ENCODE peak calls at places on chromosomes 2 and 18, in five cellular contexts. F, Y, I, U and A are unnamed samples.
A peak's percentile ranks its signal among the peaks of the same experiment; 100 is the strongest.

GRCh38 chr18:23529597-23529996 is 26.3 kb downstream of the RMC1 start:
- DNase-seq in F (peak; percentile 81), I (no peak), Y (no peak), U (no peak), A (no peak)

GRCh38 chr18:35917043-35917442 is 55.4 kb upstream of the RMP24 start:
- DNase-seq in I (no peak), Y (no peak), U (no peak), F (no peak), A (no peak)

GRCh38 chr2:112812318-112813042 is 24.1 kb downstream of the IL1B start:
- DNase-seq in U (no peak), I (no peak), F (peak; percentile 68), Y (no peak), A (no peak)

GRCh38 chr2:178285287-178285615 is 90.9 kb downstream of the OSBPL6 start:
- DNase-seq in Y (no peak), F (no peak), U (no peak), I (no peak), A (no peak)

GRCh38 chr2:118714115-118714514 is 133.3 kb downstream of the EN1 start:
- DNase-seq in F (no peak), Y (no peak), I (no peak), U (no peak), A (no peak)

GRCh38 chr2:73906847-73907505 is 14.2 kb downstream of the ACTG2 start:
- DNase-seq in I (no peak), Y (no peak), F (no peak), U (no peak), A (no peak)

GRCh38 chr18:9577361-9577760 is 37.0 kb downstream of the PPP4R1 start:
- DNase-seq in I (no peak), Y (no peak), U (no peak), F (no peak), A (no peak)

GRCh38 chr2:41948397-41948763 is 99.4 kb upstream of the PKDCC start:
- DNase-seq in I (no peak), Y (peak; percentile 47), U (no peak), F (no peak), A (no peak)

GRCh38 chr2:10301946-10302478 is 692 bp upstream of the HPCAL1 start:
- DNase-seq in F (no peak), Y (peak; percentile 30), I (no peak), U (no peak), A (no peak)

GRCh38 chr2:197090713-197091367 is 164.3 kb upstream of the PGAP1 start:
- DNase-seq in Y (peak; percentile 39), U (no peak), I (no peak), F (no peak), A (no peak)

GRCh38 chr2:109062558-109063325 is 66.3 kb upstream of the SH3RF3 start:
- DNase-seq in F (no peak), Y (no peak), I (no peak), U (no peak), A (no peak)

GRCh38 chr2:165601065-165601830 is 131.8 kb downstream of the CSRNP3 start:
- DNase-seq in U (no peak), Y (no peak), I (no peak), F (no peak), A (no peak)

GRCh38 chr18:389658-390357 is 110.7 kb downstream of the COLEC12 start:
- DNase-seq in U (no peak), Y (peak; percentile 36), F (no peak), I (no peak), A (no peak)

GRCh38 chr2:8162602-8163001 is 519.3 kb upstream of the ID2 start:
- DNase-seq in U (no peak), F (no peak), Y (no peak), I (no peak), A (no peak)

GRCh38 chr18:26301681-26302080 is 75.4 kb downstream of the TAF4B start:
- DNase-seq in U (no peak), F (no peak), I (no peak), Y (no peak), A (no peak)

GRCh38 chr2:152585830-152586484 is 131.3 kb downstream of the PRPF40A start:
- DNase-seq in F (no peak), I (no peak), U (no peak), Y (no peak), A (peak; percentile 85)

GRCh38 chr18:29874519-29875098 is 1167.9 kb downstream of the DSC3 start:
- DNase-seq in I (no peak), Y (peak; percentile 41), U (no peak), F (peak; percentile 9), A (no peak)

GRCh38 chr2:26914286-26914962 is 56.0 kb upstream of the MAPRE3 start:
- DNase-seq in I (no peak), U (no peak), F (no peak), Y (peak; percentile 45), A (no peak)
- H3K27me3 ChIP-seq in I (no peaks in the 10 kb centered on the region), U (peaks cover 8% of the 10 kb centered on the region), F (peaks cover 85% of the 10 kb centered on the region), Y (no peaks in the 10 kb centered on the region), A (peaks cover 34% of the 10 kb centered on the region)

DNA sequence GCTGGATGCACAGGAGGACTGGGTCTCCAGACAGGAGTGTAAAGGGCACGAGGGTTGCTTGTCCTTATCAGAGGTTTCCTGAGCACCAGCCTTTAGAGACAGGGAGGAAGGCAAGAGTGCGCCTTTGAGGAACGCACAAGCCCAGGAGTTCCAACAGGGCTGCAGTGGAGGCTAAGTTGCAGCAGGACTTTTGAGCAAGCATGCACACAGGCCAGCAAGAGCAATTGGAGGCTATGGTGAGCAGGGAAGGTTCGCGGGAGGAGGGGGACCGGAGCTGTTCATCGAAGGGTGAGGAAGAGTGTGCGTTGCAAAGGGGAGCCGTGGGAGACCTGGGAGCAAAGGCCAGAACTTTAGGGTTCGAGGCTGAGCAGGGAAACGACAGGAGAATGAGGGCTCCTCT is 2.2 kb upstream of the ATOH8 start:
- DNase-seq in I (peak; percentile 9), F (no peak), U (no peak), Y (no peak), A (no peak)
- H3K27me3 ChIP-seq in I (no peaks in the 10 kb centered on the region), F (peaks cover 95% of the 10 kb centered on the region), U (peaks cover 17% of the 10 kb centered on the region), Y (peaks cover 44% of the 10 kb centered on the region), A (no peaks in the 10 kb centered on the region)

GRCh38 chr2:20569464-20570223 is 81.3 kb downstream of the HS1BP3 start:
- DNase-seq in I (no peak), U (no peak), Y (no peak), F (no peak), A (no peak)
- H3K27me3 ChIP-seq in I (no peaks in the 10 kb centered on the region), U (no peaks in the 10 kb centered on the region), Y (no peaks in the 10 kb centered on the region), F (no peaks in the 10 kb centered on the region), A (no peaks in the 10 kb centered on the region)

DNA sequence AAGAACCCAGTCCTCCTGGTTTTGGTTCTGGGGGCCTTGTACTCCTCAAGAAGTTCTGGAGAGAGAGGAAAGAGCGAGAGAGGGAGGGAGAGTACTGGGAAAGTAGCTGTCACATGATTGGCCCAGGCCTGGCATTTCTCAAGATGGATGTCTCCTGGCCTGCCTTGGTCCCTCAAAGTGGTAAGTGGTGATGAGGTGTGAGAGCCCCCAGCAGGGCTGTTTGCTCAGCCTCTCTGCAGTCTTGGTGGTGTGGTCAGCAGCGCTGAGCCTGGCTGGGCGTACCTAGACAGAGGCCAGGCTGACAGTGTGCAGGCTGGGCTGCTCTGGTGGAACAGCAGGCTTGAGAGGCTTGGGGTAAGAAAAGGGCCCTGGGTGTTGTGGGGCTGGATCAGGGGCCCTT is 2.5 kb downstream of the SPEG start:
- DNase-seq in F (no peak), I (no peak), Y (no peak), U (no peak), A (no peak)
- H3K27me3 ChIP-seq in F (peaks cover 22% of the 10 kb centered on the region), I (no peaks in the 10 kb centered on the region), Y (peaks cover 5% of the 10 kb centered on the region), U (peaks cover 16% of the 10 kb centered on the region), A (peaks cover 2% of the 10 kb centered on the region)

DNA sequence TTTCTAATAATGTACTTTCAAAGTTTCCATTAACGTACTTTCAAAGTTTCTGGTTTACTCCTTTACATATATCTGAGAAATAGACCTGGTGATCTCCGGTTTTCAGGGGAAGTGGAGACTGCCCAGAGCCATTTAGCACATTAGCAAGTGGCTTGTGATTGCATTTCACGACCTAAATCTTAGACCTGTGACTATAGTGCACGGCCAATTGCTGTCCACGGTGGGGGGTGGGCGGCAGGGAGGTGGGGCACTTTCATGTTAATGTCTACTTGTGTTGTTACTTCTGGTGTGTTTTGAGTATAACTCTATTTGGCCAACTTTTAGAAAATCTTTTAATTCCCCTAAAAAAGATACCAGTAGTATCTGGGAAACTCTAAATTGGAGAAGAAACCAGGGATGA is 11.3 kb downstream of the GATA6 start:
- DNase-seq in Y (no peak), U (no peak), F (no peak), I (no peak), A (no peak)
- H3K27me3 ChIP-seq in Y (peaks cover 37% of the 10 kb centered on the region), U (peaks cover 15% of the 10 kb centered on the region), F (peaks cover 63% of the 10 kb centered on the region), I (no peaks in the 10 kb centered on the region), A (peaks cover 7% of the 10 kb centered on the region)